ENCODE peak calls at places on chromosomes 7 and 10, in eight cellular contexts. T, G, R, I, D, B, N and P are unnamed samples.
A peak's percentile ranks its signal among the peaks of the same experiment; 100 is the strongest.

GRCh38 chr7:90824386-90825307 is 228.5 kb downstream of the CDK14 start:
- DNase-seq in T (no peak), G (no peak), R (no peak), I (no peak), D (no peak), B (no peak), N (no peak), P (no peak)

GRCh38 chr10:75544381-75544780 is 113.0 kb downstream of the LRMDA start:
- DNase-seq in T (no peak), G (no peak), R (no peak), I (no peak), D (no peak), B (no peak), N (no peak), P (no peak)

GRCh38 chr7:94444808-94445207 is 50.1 kb downstream of the COL1A2 start:
- DNase-seq in T (no peak), G (no peak), R (no peak), I (no peak), D (no peak), B (no peak), N (no peak), P (no peak)

GRCh38 chr7:44215531-44215930 is 14.8 kb downstream of the YKT6 start:
- DNase-seq in T (no peak), G (no peak), R (no peak), I (no peak), D (no peak), B (no peak), N (no peak), P (no peak)

GRCh38 chr10:48749254-48749787 is 64.6 kb downstream of the WDFY4 start:
- DNase-seq in T (no peak), G (no peak), R (no peak), I (no peak), D (no peak), B (no peak), N (no peak), P (no peak)

GRCh38 chr10:132577350-132578005 is 39.9 kb downstream of the INPP5A start:
- DNase-seq in T (peak; percentile 62), G (no peak), R (peak; percentile 55), I (peak; percentile 67), D (peak; percentile 32), B (no peak), N (no peak), P (no peak)

GRCh38 chr10:58414270-58415041 is 29.2 kb downstream of the TFAM start:
- DNase-seq in T (no peak), G (no peak), R (peak; percentile 82), I (no peak), D (peak; percentile 68), B (no peak), N (no peak), P (no peak)

GRCh38 chr7:69553190-69553589 is 45.1 kb upstream of the AUTS2 start:
- DNase-seq in T (no peak), G (no peak), R (no peak), I (no peak), D (no peak), B (no peak), N (no peak), P (no peak)

GRCh38 chr10:130137077-130137448 is 872 bp downstream of the GLRX3 start:
- DNase-seq in T (no peak), G (no peak), R (peak; percentile 26), I (no peak), D (peak; percentile 29), B (no peak), N (no peak), P (no peak)

GRCh38 chr7:41059796-41060195 is 643.1 kb downstream of the INHBA start:
- DNase-seq in T (no peak), G (no peak), R (no peak), I (no peak), D (no peak), B (no peak), N (no peak), P (no peak)

GRCh38 chr7:121546632-121547340 is 150.7 kb upstream of the FAM3C start:
- DNase-seq in T (no peak), G (no peak), R (no peak), I (no peak), D (no peak), B (no peak), N (no peak), P (no peak)

GRCh38 chr7:138257459-138258193 is 181.4 kb downstream of the AKR1D1 start:
- DNase-seq in T (no peak), G (no peak), R (no peak), I (peak; percentile 65), D (peak; percentile 99), B (no peak), N (peak; percentile 37), P (no peak)

GRCh38 chr10:61835069-61835908 is 66.2 kb upstream of the ARID5B start:
- DNase-seq in T (peak; percentile 33), G (no peak), R (peak; percentile 73), I (peak; percentile 29), D (peak; percentile 44), B (no peak), N (no peak), P (peak; percentile 19)

GRCh38 chr10:124721295-124722052 is 22.7 kb downstream of the FAM53B start:
- DNase-seq in T (no peak), G (no peak), R (no peak), I (no peak), D (no peak), B (no peak), N (no peak), P (no peak)

GRCh38 chr7:116697761-116698160 is 25.8 kb downstream of the MET start:
- DNase-seq in T (no peak), G (no peak), R (no peak), I (no peak), D (no peak), B (no peak), N (no peak), P (no peak)

GRCh38 chr7:116697152-116697551 is 25.2 kb downstream of the MET start:
- DNase-seq in T (no peak), G (no peak), R (no peak), I (no peak), D (no peak), B (no peak), N (no peak), P (no peak)

GRCh38 chr7:116698396-116698795 is 26.4 kb downstream of the MET start:
- DNase-seq in T (no peak), G (no peak), R (no peak), I (no peak), D (no peak), B (no peak), N (no peak), P (no peak)

GRCh38 chr7:116698930-116699722 is 27.1 kb downstream of the MET start:
- DNase-seq in T (no peak), G (no peak), R (no peak), I (no peak), D (no peak), B (no peak), N (no peak), P (no peak)

GRCh38 chr7:116696707-116697106 is 24.7 kb downstream of the MET start:
- DNase-seq in T (no peak), G (no peak), R (no peak), I (no peak), D (no peak), B (no peak), N (no peak), P (no peak)
- H3K4me3 ChIP-seq in T (no peak overlapping the region), G (no peak overlapping the region), R (no peak overlapping the region), I (no peak overlapping the region), D (no peak overlapping the region), B (no peak overlapping the region), N (no peak overlapping the region), P (no peak overlapping the region)

GRCh38 chr10:88792656-88793055 is 9.9 kb upstream of the LIPM start:
- DNase-seq in T (no peak), G (no peak), R (no peak), I (no peak), D (no peak), B (no peak), N (no peak), P (no peak)

GRCh38 chr10:88787463-88787862 is 15.1 kb upstream of the LIPM start:
- DNase-seq in T (no peak), G (no peak), R (no peak), I (no peak), D (no peak), B (no peak), N (no peak), P (no peak)

GRCh38 chr10:88793747-88794299 is 8.7 kb upstream of the LIPM start:
- DNase-seq in T (no peak), G (no peak), R (no peak), I (no peak), D (no peak), B (no peak), N (no peak), P (no peak)

GRCh38 chr10:88794731-88795130 is 7.8 kb upstream of the LIPM start:
- DNase-seq in T (no peak), G (no peak), R (no peak), I (no peak), D (no peak), B (no peak), N (no peak), P (no peak)

DNA sequence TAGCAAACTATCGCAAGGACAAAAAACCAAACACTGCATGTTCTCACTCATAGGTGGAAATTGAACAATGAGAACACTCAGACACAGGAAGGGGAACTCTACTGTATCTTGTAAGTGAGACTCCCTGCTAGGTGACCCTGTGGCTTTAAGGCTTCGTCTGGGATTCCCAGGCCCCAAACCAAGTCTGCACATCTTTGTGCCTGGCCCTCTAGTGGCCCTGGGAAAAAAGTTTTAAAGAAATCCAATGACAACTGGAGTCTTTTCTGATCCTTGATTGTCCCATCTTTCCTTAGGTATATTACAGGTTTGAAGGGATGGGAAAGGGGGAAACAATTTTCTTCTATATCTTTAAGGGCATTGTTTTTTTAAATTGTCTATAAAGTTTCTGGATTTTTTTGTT is 10.6 kb upstream of the LIPM start:
- DNase-seq in T (peak; percentile 13), G (no peak), R (peak; percentile 57), I (no peak), D (peak; percentile 8), B (no peak), N (no peak), P (no peak)
- TF ChIP-seq CTCF in T (peak; percentile 38), G (peak; percentile 23), R (peak; percentile 54), I (peak; percentile 31), D (peak; percentile 45), B (no peak), N (no peak), P (no peak)

GRCh38 chr10:70621497-70622078 is 19.0 kb upstream of the PRF1 start:
- DNase-seq in T (no peak), G (no peak), R (no peak), I (no peak), D (no peak), B (no peak), N (no peak), P (no peak)
- TF ChIP-seq POLR2A in T (no peak), G (no peak), R (no peak), I (no peak), D (no peak), B (no peak), N (no peak), P (no peak)

DNA sequence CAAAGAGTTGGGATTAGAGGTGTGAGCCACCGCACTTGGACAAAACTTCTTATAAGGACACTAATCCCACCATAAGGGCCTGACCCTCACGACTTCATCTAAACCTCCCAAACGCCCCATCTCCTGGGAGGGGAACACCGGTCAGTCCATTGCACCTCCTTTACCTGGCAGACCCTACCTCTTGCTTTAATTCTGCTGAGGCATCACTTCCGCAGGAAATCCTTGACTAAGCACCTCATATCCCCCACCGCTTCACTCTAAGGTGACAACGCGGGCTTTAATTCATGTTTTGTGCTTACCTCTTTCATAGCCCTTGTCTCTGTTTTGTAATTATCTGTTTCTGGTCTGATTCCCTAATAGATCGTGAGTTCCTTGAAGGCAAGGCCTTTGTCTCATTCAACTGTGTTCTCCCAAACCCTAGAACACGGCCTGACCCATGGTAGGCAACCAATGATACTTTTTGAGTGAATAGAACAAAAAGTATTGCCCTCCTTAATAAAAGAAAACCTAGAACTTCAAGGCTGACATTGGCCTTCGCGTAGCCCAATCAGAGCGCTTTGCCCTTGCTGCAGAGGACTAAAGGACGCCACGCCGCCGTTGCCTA is 453 bp upstream of the ZNF862 start:
- DNase-seq in T (no peak), G (no peak), R (no peak), I (no peak), D (no peak), B (no peak), N (no peak), P (no peak)
- H3K4me3 ChIP-seq in T (no peak overlapping the region), G (peak overlapping the region; percentile 98), R (no peak overlapping the region), I (no peak overlapping the region), D (no peak overlapping the region), B (peak overlapping the region; percentile 93), N (no peak overlapping the region), P (no peak overlapping the region)